ENCODE peak calls at places on chromosome 19, in five cellular contexts. One of them, this sample, is unnamed.

GRCh38 chr19:13841339-13842293 is 35.3 kb upstream of the NANOS3 start:
- DNase-seq in foreskin fibroblast: peak
- DNase-seq in gastrocnemius medialis: peak
- DNase-seq in activated CD8-positive, alpha-beta T cell treated with anti-CD3 and anti-CD28 coated beads for 36 hours: no peak
- DNase-seq in CD8-positive, alpha-beta T cell: no peak
- DNase-seq in this sample: peak

GRCh38 chr19:32622002-32622401 is 41.0 kb downstream of the PDCD5 start:
- DNase-seq in foreskin fibroblast: no peak
- DNase-seq in gastrocnemius medialis: no peak
- DNase-seq in activated CD8-positive, alpha-beta T cell treated with anti-CD3 and anti-CD28 coated beads for 36 hours: no peak
- DNase-seq in CD8-positive, alpha-beta T cell: no peak
- DNase-seq in this sample: no peak

GRCh38 chr19:33064778-33065550 is at the start of gene RHPN2:
- DNase-seq in foreskin fibroblast: peak
- DNase-seq in gastrocnemius medialis: no peak
- DNase-seq in activated CD8-positive, alpha-beta T cell treated with anti-CD3 and anti-CD28 coated beads for 36 hours: peak
- DNase-seq in CD8-positive, alpha-beta T cell: peak
- DNase-seq in this sample: peak

GRCh38 chr19:55383789-55384575 is at the start of gene TMEM238:
- DNase-seq in foreskin fibroblast: peak
- DNase-seq in gastrocnemius medialis: no peak
- DNase-seq in activated CD8-positive, alpha-beta T cell treated with anti-CD3 and anti-CD28 coated beads for 36 hours: peak
- DNase-seq in CD8-positive, alpha-beta T cell: peak
- DNase-seq in this sample: peak

GRCh38 chr19:48450863-48451262 is 4.5 kb upstream of the KCNJ14 start:
- DNase-seq in foreskin fibroblast: no peak
- DNase-seq in gastrocnemius medialis: no peak
- DNase-seq in activated CD8-positive, alpha-beta T cell treated with anti-CD3 and anti-CD28 coated beads for 36 hours: no peak
- DNase-seq in CD8-positive, alpha-beta T cell: no peak
- DNase-seq in this sample: peak

GRCh38 chr19:1267441-1268391 is 1.4 kb upstream of the CIRBP start:
- DNase-seq in foreskin fibroblast: peak
- DNase-seq in gastrocnemius medialis: no peak
- DNase-seq in activated CD8-positive, alpha-beta T cell treated with anti-CD3 and anti-CD28 coated beads for 36 hours: no peak
- DNase-seq in CD8-positive, alpha-beta T cell: no peak
- DNase-seq in this sample: no peak

GRCh38 chr19:5893907-5894703 is 9.5 kb downstream of the NDUFA11 start:
- DNase-seq in foreskin fibroblast: peak
- DNase-seq in gastrocnemius medialis: no peak
- DNase-seq in activated CD8-positive, alpha-beta T cell treated with anti-CD3 and anti-CD28 coated beads for 36 hours: no peak
- DNase-seq in CD8-positive, alpha-beta T cell: no peak
- DNase-seq in this sample: no peak

GRCh38 chr19:31459430-31459829 is 110.2 kb upstream of the TSHZ3 start:
- DNase-seq in foreskin fibroblast: no peak
- DNase-seq in gastrocnemius medialis: no peak
- DNase-seq in activated CD8-positive, alpha-beta T cell treated with anti-CD3 and anti-CD28 coated beads for 36 hours: no peak
- DNase-seq in CD8-positive, alpha-beta T cell: no peak
- DNase-seq in this sample: no peak

GRCh38 chr19:16326401-16327130 is 1.9 kb downstream of the KLF2 start:
- DNase-seq in foreskin fibroblast: no peak
- DNase-seq in gastrocnemius medialis: no peak
- DNase-seq in activated CD8-positive, alpha-beta T cell treated with anti-CD3 and anti-CD28 coated beads for 36 hours: no peak
- DNase-seq in CD8-positive, alpha-beta T cell: peak
- DNase-seq in this sample: no peak

GRCh38 chr19:5978606-5979552 is 939 bp upstream of the RANBP3 start:
- DNase-seq in foreskin fibroblast: no peak
- DNase-seq in gastrocnemius medialis: no peak
- DNase-seq in activated CD8-positive, alpha-beta T cell treated with anti-CD3 and anti-CD28 coated beads for 36 hours: peak
- DNase-seq in CD8-positive, alpha-beta T cell: no peak
- DNase-seq in this sample: peak

GRCh38 chr19:772730-773436 is 22.0 kb downstream of the MISP start:
- DNase-seq in foreskin fibroblast: no peak
- DNase-seq in gastrocnemius medialis: no peak
- DNase-seq in activated CD8-positive, alpha-beta T cell treated with anti-CD3 and anti-CD28 coated beads for 36 hours: no peak
- DNase-seq in CD8-positive, alpha-beta T cell: no peak
- DNase-seq in this sample: no peak

GRCh38 chr19:34096020-34096915 is 76.0 kb upstream of the LSM14A start:
- DNase-seq in foreskin fibroblast: peak
- DNase-seq in gastrocnemius medialis: no peak
- DNase-seq in activated CD8-positive, alpha-beta T cell treated with anti-CD3 and anti-CD28 coated beads for 36 hours: no peak
- DNase-seq in CD8-positive, alpha-beta T cell: no peak
- DNase-seq in this sample: peak

GRCh38 chr19:52638601-52639000 is 446 bp upstream of the ZNF83 start:
- DNase-seq in foreskin fibroblast: peak
- DNase-seq in gastrocnemius medialis: no peak
- DNase-seq in activated CD8-positive, alpha-beta T cell treated with anti-CD3 and anti-CD28 coated beads for 36 hours: no peak
- DNase-seq in CD8-positive, alpha-beta T cell: no peak
- DNase-seq in this sample: no peak

GRCh38 chr19:30695171-30695875 is 323.1 kb downstream of the ZNF536 start:
- DNase-seq in foreskin fibroblast: no peak
- DNase-seq in gastrocnemius medialis: no peak
- DNase-seq in activated CD8-positive, alpha-beta T cell treated with anti-CD3 and anti-CD28 coated beads for 36 hours: no peak
- DNase-seq in CD8-positive, alpha-beta T cell: no peak
- DNase-seq in this sample: peak

GRCh38 chr19:51311388-51312257 is at the start of gene IGLON5:
- DNase-seq in foreskin fibroblast: no peak
- DNase-seq in gastrocnemius medialis: no peak
- DNase-seq in activated CD8-positive, alpha-beta T cell treated with anti-CD3 and anti-CD28 coated beads for 36 hours: no peak
- DNase-seq in CD8-positive, alpha-beta T cell: no peak
- DNase-seq in this sample: no peak
- TF ChIP-seq CTCF in foreskin fibroblast: no peak
- TF ChIP-seq CTCF in gastrocnemius medialis: no peak
- TF ChIP-seq CTCF in activated CD8-positive, alpha-beta T cell treated with anti-CD3 and anti-CD28 coated beads for 36 hours: no peak
- TF ChIP-seq CTCF in CD8-positive, alpha-beta T cell: no peak
- TF ChIP-seq CTCF in this sample: no peak

GRCh38 chr19:50535672-50536071 is 22.0 kb upstream of the ASPDH start:
- DNase-seq in foreskin fibroblast: no peak
- DNase-seq in gastrocnemius medialis: no peak
- DNase-seq in activated CD8-positive, alpha-beta T cell treated with anti-CD3 and anti-CD28 coated beads for 36 hours: no peak
- DNase-seq in CD8-positive, alpha-beta T cell: no peak
- DNase-seq in this sample: no peak

GRCh38 chr19:50534478-50534877 is 20.8 kb upstream of the ASPDH start:
- DNase-seq in foreskin fibroblast: no peak
- DNase-seq in gastrocnemius medialis: no peak
- DNase-seq in activated CD8-positive, alpha-beta T cell treated with anti-CD3 and anti-CD28 coated beads for 36 hours: no peak
- DNase-seq in CD8-positive, alpha-beta T cell: no peak
- DNase-seq in this sample: no peak

GRCh38 chr19:50537306-50537685 is 23.6 kb upstream of the ASPDH start:
- DNase-seq in foreskin fibroblast: no peak
- DNase-seq in gastrocnemius medialis: no peak
- DNase-seq in activated CD8-positive, alpha-beta T cell treated with anti-CD3 and anti-CD28 coated beads for 36 hours: no peak
- DNase-seq in CD8-positive, alpha-beta T cell: no peak
- DNase-seq in this sample: no peak

GRCh38 chr19:50536662-50537305 is 23.1 kb upstream of the ASPDH start:
- DNase-seq in foreskin fibroblast: no peak
- DNase-seq in gastrocnemius medialis: no peak
- DNase-seq in activated CD8-positive, alpha-beta T cell treated with anti-CD3 and anti-CD28 coated beads for 36 hours: no peak
- DNase-seq in CD8-positive, alpha-beta T cell: no peak
- DNase-seq in this sample: no peak

DNA sequence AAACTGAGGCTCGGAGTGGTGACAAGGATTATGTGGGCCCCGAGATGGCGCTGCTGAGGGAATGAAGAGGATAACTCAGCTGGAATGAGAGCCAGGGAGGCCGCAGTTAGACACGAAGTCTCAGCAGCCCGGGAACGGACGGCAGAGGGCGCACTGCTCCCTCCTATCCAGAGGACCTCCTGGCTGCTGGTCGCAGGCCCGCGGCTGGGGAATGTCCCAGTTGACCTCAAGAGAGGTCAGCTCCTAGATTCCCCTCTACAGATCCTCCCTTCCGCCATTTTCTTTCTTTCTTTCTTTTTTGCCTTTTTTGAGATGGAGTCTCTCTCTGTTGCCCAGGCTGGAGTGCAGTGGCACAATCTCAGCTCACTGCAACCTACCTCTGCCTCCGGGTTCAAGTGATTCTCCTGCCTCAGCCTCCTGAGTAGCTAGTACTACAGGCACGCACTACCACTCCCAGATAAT is 24.1 kb upstream of the ASPDH start:
- DNase-seq in foreskin fibroblast: peak
- DNase-seq in gastrocnemius medialis: no peak
- DNase-seq in activated CD8-positive, alpha-beta T cell treated with anti-CD3 and anti-CD28 coated beads for 36 hours: peak
- DNase-seq in CD8-positive, alpha-beta T cell: peak
- DNase-seq in this sample: peak
- TF ChIP-seq CTCF in foreskin fibroblast: peak
- TF ChIP-seq CTCF in gastrocnemius medialis: peak
- TF ChIP-seq CTCF in activated CD8-positive, alpha-beta T cell treated with anti-CD3 and anti-CD28 coated beads for 36 hours: peak
- TF ChIP-seq CTCF in CD8-positive, alpha-beta T cell: peak
- TF ChIP-seq CTCF in this sample: peak

GRCh38 chr19:12126707-12127106 is 13.4 kb downstream of the ZNF20 start:
- DNase-seq in foreskin fibroblast: peak
- DNase-seq in gastrocnemius medialis: no peak
- DNase-seq in activated CD8-positive, alpha-beta T cell treated with anti-CD3 and anti-CD28 coated beads for 36 hours: peak
- DNase-seq in CD8-positive, alpha-beta T cell: peak
- DNase-seq in this sample: peak
- TF ChIP-seq CTCF in foreskin fibroblast: peak
- TF ChIP-seq CTCF in gastrocnemius medialis: peak
- TF ChIP-seq CTCF in activated CD8-positive, alpha-beta T cell treated with anti-CD3 and anti-CD28 coated beads for 36 hours: peak
- TF ChIP-seq CTCF in CD8-positive, alpha-beta T cell: peak
- TF ChIP-seq CTCF in this sample: peak

GRCh38 chr19:57648336-57649003 is 15.5 kb downstream of the ZNF211 start:
- DNase-seq in foreskin fibroblast: no peak
- DNase-seq in gastrocnemius medialis: no peak
- DNase-seq in activated CD8-positive, alpha-beta T cell treated with anti-CD3 and anti-CD28 coated beads for 36 hours: no peak
- DNase-seq in CD8-positive, alpha-beta T cell: no peak
- DNase-seq in this sample: no peak

GRCh38 chr19:57653689-57654088 is 15.0 kb upstream of the ZSCAN4 start:
- DNase-seq in foreskin fibroblast: no peak
- DNase-seq in gastrocnemius medialis: no peak
- DNase-seq in activated CD8-positive, alpha-beta T cell treated with anti-CD3 and anti-CD28 coated beads for 36 hours: no peak
- DNase-seq in CD8-positive, alpha-beta T cell: no peak
- DNase-seq in this sample: no peak

GRCh38 chr19:57655443-57655842 is 13.3 kb upstream of the ZSCAN4 start:
- DNase-seq in foreskin fibroblast: no peak
- DNase-seq in gastrocnemius medialis: no peak
- DNase-seq in activated CD8-positive, alpha-beta T cell treated with anti-CD3 and anti-CD28 coated beads for 36 hours: no peak
- DNase-seq in CD8-positive, alpha-beta T cell: no peak
- DNase-seq in this sample: no peak

GRCh38 chr19:57656346-57656745 is 12.4 kb upstream of the ZSCAN4 start:
- DNase-seq in foreskin fibroblast: no peak
- DNase-seq in gastrocnemius medialis: no peak
- DNase-seq in activated CD8-positive, alpha-beta T cell treated with anti-CD3 and anti-CD28 coated beads for 36 hours: no peak
- DNase-seq in CD8-positive, alpha-beta T cell: no peak
- DNase-seq in this sample: no peak

DNA sequence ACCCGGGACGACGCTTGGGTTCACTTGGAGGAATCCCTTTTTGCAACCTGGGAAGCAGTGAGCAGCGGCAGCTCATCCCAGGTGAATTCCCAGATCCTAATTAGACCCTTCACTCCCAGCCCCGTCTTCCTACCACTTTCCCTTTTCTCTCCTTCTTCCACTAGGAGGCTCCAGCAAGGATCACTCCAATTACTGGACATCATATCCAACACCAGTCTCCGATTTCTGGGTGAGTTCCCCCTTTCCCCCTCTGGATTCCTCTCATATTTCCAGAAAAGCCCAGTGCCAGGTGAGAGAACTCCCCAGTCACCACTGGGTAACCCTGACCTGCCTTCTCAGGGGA is 17.1 kb upstream of the ZSCAN4 start:
- DNase-seq in foreskin fibroblast: no peak
- DNase-seq in gastrocnemius medialis: no peak
- DNase-seq in activated CD8-positive, alpha-beta T cell treated with anti-CD3 and anti-CD28 coated beads for 36 hours: no peak
- DNase-seq in CD8-positive, alpha-beta T cell: no peak
- DNase-seq in this sample: no peak
- TF ChIP-seq CTCF in foreskin fibroblast: no peak
- TF ChIP-seq CTCF in gastrocnemius medialis: no peak
- TF ChIP-seq CTCF in activated CD8-positive, alpha-beta T cell treated with anti-CD3 and anti-CD28 coated beads for 36 hours: no peak
- TF ChIP-seq CTCF in CD8-positive, alpha-beta T cell: no peak
- TF ChIP-seq CTCF in this sample: no peak

GRCh38 chr19:51439021-51439465 is 19.2 kb downstream of the SIGLEC8 start:
- DNase-seq in foreskin fibroblast: no peak
- DNase-seq in gastrocnemius medialis: no peak
- DNase-seq in activated CD8-positive, alpha-beta T cell treated with anti-CD3 and anti-CD28 coated beads for 36 hours: peak
- DNase-seq in CD8-positive, alpha-beta T cell: peak
- DNase-seq in this sample: peak
- TF ChIP-seq CTCF in foreskin fibroblast: peak
- TF ChIP-seq CTCF in gastrocnemius medialis: no peak
- TF ChIP-seq CTCF in activated CD8-positive, alpha-beta T cell treated with anti-CD3 and anti-CD28 coated beads for 36 hours: peak
- TF ChIP-seq CTCF in CD8-positive, alpha-beta T cell: peak
- TF ChIP-seq CTCF in this sample: peak

GRCh38 chr19:28582807-28583206 is 630.1 kb downstream of the UQCRFS1 start:
- DNase-seq in foreskin fibroblast: no peak
- DNase-seq in gastrocnemius medialis: no peak
- DNase-seq in activated CD8-positive, alpha-beta T cell treated with anti-CD3 and anti-CD28 coated beads for 36 hours: no peak
- DNase-seq in CD8-positive, alpha-beta T cell: no peak
- DNase-seq in this sample: no peak
- TF ChIP-seq CTCF in foreskin fibroblast: no peak
- TF ChIP-seq CTCF in gastrocnemius medialis: no peak
- TF ChIP-seq CTCF in activated CD8-positive, alpha-beta T cell treated with anti-CD3 and anti-CD28 coated beads for 36 hours: no peak
- TF ChIP-seq CTCF in CD8-positive, alpha-beta T cell: no peak
- TF ChIP-seq CTCF in this sample: no peak

GRCh38 chr19:3350014-3350663 is 16.2 kb upstream of the NFIC start:
- DNase-seq in foreskin fibroblast: peak
- DNase-seq in gastrocnemius medialis: no peak
- DNase-seq in activated CD8-positive, alpha-beta T cell treated with anti-CD3 and anti-CD28 coated beads for 36 hours: no peak
- DNase-seq in CD8-positive, alpha-beta T cell: no peak
- DNase-seq in this sample: no peak
- TF ChIP-seq CTCF in foreskin fibroblast: no peak
- TF ChIP-seq CTCF in gastrocnemius medialis: no peak
- TF ChIP-seq CTCF in activated CD8-positive, alpha-beta T cell treated with anti-CD3 and anti-CD28 coated beads for 36 hours: no peak
- TF ChIP-seq CTCF in CD8-positive, alpha-beta T cell: no peak
- TF ChIP-seq CTCF in this sample: no peak

This sample was measured in NB4.